ENCODE peak calls at places on chromosomes 6 and 20, in seven cellular contexts. Z is H1, Q is mesenchymal stem cell, X is H9, V is mesendoderm, K is IMR-90, N is neuronal stem cell. G is an unnamed sample.
A peak's percentile ranks its signal among the peaks of the same experiment; 100 is the strongest.

GRCh38 chr6:53837875-53838806 is 43.3 kb downstream of the LRRC1 start:
- DNase-seq in V (no peak), K (peak; percentile 22), Q (peak; percentile 11), Z (no peak), N (peak; percentile 58), X (no peak), G (no peak)

GRCh38 chr6:15901141-15902115 is 227.5 kb upstream of the MYLIP start:
- DNase-seq in K (no peak), Z (no peak), X (no peak), Q (peak; percentile 26), N (no peak), V (no peak), G (peak; percentile 70)

GRCh38 chr20:63163171-63163570 is 52.8 kb downstream of the YTHDF1 start:
- DNase-seq in N (no peak), Z (no peak), X (no peak), K (no peak), Q (no peak), V (no peak), G (no peak)

GRCh38 chr6:97591955-97592354 is 308.9 kb upstream of the MMS22L start:
- DNase-seq in V (peak; percentile 8), X (peak; percentile 77), K (no peak), N (no peak), Z (peak; percentile 59), Q (no peak), G (no peak)

GRCh38 chr6:159808647-159809046 is 8.6 kb downstream of the PNLDC1 start:
- DNase-seq in Z (no peak), N (no peak), V (no peak), Q (no peak), K (no peak), X (no peak), G (no peak)

GRCh38 chr6:30685977-30686907 is at the start of gene PPP1R18:
- DNase-seq in N (no peak), K (peak; percentile 49), V (peak; percentile 57), Z (no peak), X (peak; percentile 45), Q (peak; percentile 87), G (peak; percentile 73)

GRCh38 chr6:119215309-119215708 is 134.3 kb downstream of the MAN1A1 start:
- DNase-seq in Z (no peak), K (peak; percentile 30), V (no peak), N (no peak), X (no peak), Q (peak; percentile 36), G (no peak)

GRCh38 chr20:45469336-45470261 is at the start of gene WFDC2:
- DNase-seq in K (no peak), N (no peak), Q (no peak), Z (no peak), V (peak; percentile 67), X (peak; percentile 78), G (no peak)

GRCh38 chr6:79277109-79277508 is 42.6 kb upstream of the HMGN3 start:
- DNase-seq in V (peak; percentile 39), N (no peak), K (peak; percentile 1), Z (no peak), Q (peak; percentile 43), X (no peak), G (peak; percentile 31)

GRCh38 chr6:155317186-155317585 is 2.9 kb upstream of the TFB1M start:
- DNase-seq in N (no peak), K (peak; percentile 10), Q (no peak), Z (no peak), V (no peak), X (no peak), G (no peak)

GRCh38 chr6:128305976-128306375 is 214.4 kb downstream of the PTPRK start:
- DNase-seq in V (no peak), N (no peak), Q (no peak), Z (no peak), K (peak; percentile 45), X (no peak), G (no peak)

GRCh38 chr6:152189736-152190135 is 382.3 kb downstream of the ESR1 start:
- DNase-seq in K (peak; percentile 64), V (no peak), Z (no peak), N (no peak), X (no peak), Q (no peak), G (no peak)

GRCh38 chr6:143531720-143532504 is 20.4 kb upstream of the FUCA2 start:
- DNase-seq in N (no peak), X (no peak), V (no peak), Q (no peak), K (no peak), Z (no peak), G (no peak)

GRCh38 chr6:27293436-27294152 is 18.5 kb downstream of the POM121L2 start:
- DNase-seq in Z (no peak), N (no peak), V (peak; percentile 83), X (peak; percentile 60), K (peak; percentile 69), Q (peak; percentile 49), G (no peak)

GRCh38 chr6:69719602-69720193 is 77.1 kb downstream of the LMBRD1 start:
- DNase-seq in K (peak; percentile 37), N (no peak), X (no peak), V (peak; percentile 45), Z (no peak), Q (peak; percentile 41), G (no peak)

GRCh38 chr20:440636-441035 is 21.7 kb downstream of the TBC1D20 start:
- DNase-seq in V (no peak), Z (no peak), Q (no peak), N (no peak), K (peak; percentile 31), X (no peak), G (peak; percentile 55)

GRCh38 chr6:21331221-21331620 is 262.3 kb upstream of the SOX4 start:
- DNase-seq in N (no peak), V (no peak), K (no peak), X (no peak), Q (no peak), Z (no peak), G (no peak)

GRCh38 chr6:14270925-14271791 is 153.6 kb downstream of the CD83 start:
- DNase-seq in N (no peak), V (no peak), Q (no peak), K (peak; percentile 74), Z (no peak), X (no peak), G (peak; percentile 60)

GRCh38 chr6:148193063-148193680 is 149.5 kb upstream of the SASH1 start:
- DNase-seq in V (no peak), X (no peak), K (no peak), Q (no peak), N (no peak), Z (no peak), G (peak; percentile 76)

GRCh38 chr20:62576815-62577214 is 65.5 kb upstream of the SLCO4A1 start:
- DNase-seq in Q (peak; percentile 6), Z (no peak), V (peak; percentile 33), N (peak; percentile 43), X (peak; percentile 64), K (peak; percentile 16), G (peak; percentile 34)

GRCh38 chr6:14135865-14136539 is 18.4 kb downstream of the CD83 start:
- DNase-seq in Z (no peak), X (no peak), Q (no peak), N (no peak), V (no peak), K (no peak), G (no peak)

GRCh38 chr6:79604583-79605037 is 26.5 kb upstream of the SH3BGRL2 start:
- DNase-seq in N (no peak), K (peak; percentile 63), Q (no peak), Z (no peak), V (no peak), X (no peak), G (peak; percentile 55)

GRCh38 chr6:166949533-166950442 is 6.6 kb downstream of the RNASET2 start:
- DNase-seq in X (peak; percentile 74), V (peak; percentile 41), Z (no peak), Q (no peak), K (no peak), N (no peak), G (peak; percentile 93)

DNA sequence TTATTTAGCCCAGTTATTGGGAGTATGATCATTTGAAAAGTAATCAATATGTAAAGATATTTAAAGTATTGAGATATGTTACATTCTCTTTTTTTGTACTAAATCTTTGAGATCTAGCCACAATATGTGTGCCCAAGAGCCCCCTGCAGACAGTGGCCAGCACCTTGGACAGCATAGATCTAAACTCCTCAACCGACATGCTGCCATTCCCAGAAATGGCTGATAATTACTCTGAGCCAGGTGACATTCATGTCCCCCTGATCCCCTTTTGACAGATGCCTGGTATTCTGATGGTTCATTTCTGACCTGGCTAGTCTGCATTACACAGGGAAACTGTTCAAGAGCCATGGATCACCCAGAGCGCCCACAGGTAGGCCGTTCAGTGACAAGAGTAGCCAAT is 177.1 kb downstream of the ZDHHC14 start:
- DNase-seq in Z (no peak), N (no peak), X (no peak), V (no peak), K (peak; percentile 6), Q (no peak), G (no peak)
- H3K4ac ChIP-seq in Z (no peak overlapping the region), N (no peak overlapping the region), X (no peak overlapping the region), V (no peak overlapping the region), K (no peak overlapping the region), Q (no peak overlapping the region), G (no peak overlapping the region)

GRCh38 chr6:44630125-44631028 is 242.9 kb downstream of the CDC5L start:
- DNase-seq in K (peak; percentile 51), N (peak; percentile 44), X (peak; percentile 88), Q (peak; percentile 68), V (peak; percentile 94), Z (no peak), G (peak; percentile 58)
- H3K9ac ChIP-seq in K (no peak overlapping the region), N (no peak overlapping the region), X (no peak overlapping the region), Q (no peak overlapping the region), V (peak overlapping the region; percentile 32), Z (no peak overlapping the region), G (no peak overlapping the region)

GRCh38 chr6:100965069-100965468 is 83.9 kb upstream of the ASCC3 start:
- DNase-seq in Z (no peak), N (no peak), K (no peak), X (no peak), V (no peak), Q (no peak), G (no peak)
- H3K4ac ChIP-seq in Z (no peak overlapping the region), N (no peak overlapping the region), K (no peak overlapping the region), X (no peak overlapping the region), V (no peak overlapping the region), Q (no peak overlapping the region), G (no peak overlapping the region)

DNA sequence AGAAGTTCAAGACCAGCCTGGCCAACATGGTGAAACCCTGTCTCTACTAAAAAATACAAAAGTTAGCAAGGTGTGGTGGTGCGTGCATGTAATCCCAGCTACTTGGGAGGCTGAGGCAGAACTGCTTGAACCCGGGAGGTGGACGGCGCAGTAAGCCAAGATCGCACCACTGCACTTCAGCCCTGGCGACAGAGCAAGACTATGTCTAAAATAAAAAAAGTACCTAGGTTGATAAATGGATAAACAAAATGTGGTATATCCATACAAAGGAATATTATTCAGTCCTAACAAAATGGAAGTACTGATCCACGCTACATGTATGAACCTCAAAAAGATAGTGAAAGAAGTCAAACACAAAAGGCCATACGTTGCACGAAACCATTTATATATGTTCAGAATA is 1.2 kb upstream of the RPF2 start:
- DNase-seq in X (no peak), Z (no peak), Q (no peak), N (no peak), K (no peak), V (no peak), G (no peak)
- H3K9ac ChIP-seq in X (no peak overlapping the region), Z (no peak overlapping the region), Q (peak overlapping the region; percentile 97), N (no peak overlapping the region), K (peak overlapping the region; percentile 92), V (no peak overlapping the region), G (no peak overlapping the region)

GRCh38 chr20:37454636-37455035 is 66.4 kb upstream of the NNAT start:
- DNase-seq in N (no peak), X (no peak), K (no peak), Z (no peak), V (no peak), Q (no peak), G (no peak)
- H3K4ac ChIP-seq in N (no peak overlapping the region), X (no peak overlapping the region), K (no peak overlapping the region), Z (no peak overlapping the region), V (no peak overlapping the region), Q (no peak overlapping the region), G (no peak overlapping the region)